ENCODE peak calls at places on chromosomes 13 and 19, in nine cellular contexts. Z is GM23338, K is PC-3, U is neural progenitor cell, Q is GM23248, N is SK-N-SH, E is HCT116, C is MM.1S, A is hepatocyte. D is an unnamed sample.

GRCh38 chr19:12943437-12944044 is 2.1 kb upstream of the RAD23A start:
- DNase-seq in Z (no peak), K (no peak), U (no peak), Q (no peak), N (no peak), E (no peak), C (no peak), A (no peak), D (no peak)

GRCh38 chr13:28560612-28561011 is 65.7 kb upstream of the FLT1 start:
- DNase-seq in Z (no peak), K (no peak), U (no peak), Q (no peak), N (no peak), E (no peak), C (no peak), A (no peak), D (no peak)

GRCh38 chr19:1417145-1417544 is 9.8 kb downstream of the DAZAP1 start:
- DNase-seq in Z (no peak), K (no peak), U (no peak), Q (no peak), N (no peak), E (no peak), C (no peak), A (no peak), D (no peak)

GRCh38 chr19:46746281-46746965 is at the start of gene STRN4:
- DNase-seq in Z (peak), K (peak), U (peak), Q (peak), N (peak), E (no peak), C (peak), A (peak), D (peak)

GRCh38 chr13:101417043-101417406 is 717 bp upstream of the NALCN start:
- DNase-seq in Z (no peak), K (peak), U (peak), Q (peak), N (peak), E (no peak), C (no peak), A (no peak), D (no peak)

GRCh38 chr13:19586904-19587634 is 25.7 kb upstream of the TPTE2 start:
- DNase-seq in Z (peak), K (peak), U (no peak), Q (peak), N (peak), E (no peak), C (peak), A (no peak), D (peak)

GRCh38 chr13:113941571-113942191 is 32.2 kb downstream of the C13orf46 start:
- DNase-seq in Z (no peak), K (no peak), U (no peak), Q (no peak), N (peak), E (no peak), C (no peak), A (no peak), D (no peak)

GRCh38 chr19:4870025-4870700 is 2.7 kb upstream of the PLIN3 start:
- DNase-seq in Z (peak), K (peak), U (no peak), Q (peak), N (no peak), E (peak), C (no peak), A (peak), D (no peak)

GRCh38 chr13:44237276-44237767 is 136.3 kb upstream of the SERP2 start:
- DNase-seq in Z (no peak), K (peak), U (no peak), Q (peak), N (peak), E (no peak), C (no peak), A (peak), D (no peak)

GRCh38 chr19:42172261-42172660 is 40.0 kb upstream of the POU2F2 start:
- DNase-seq in Z (no peak), K (peak), U (no peak), Q (no peak), N (no peak), E (no peak), C (no peak), A (peak), D (no peak)

GRCh38 chr13:40660692-40661091 is 5.7 kb downstream of the FOXO1 start:
- DNase-seq in Z (no peak), K (no peak), U (no peak), Q (no peak), N (no peak), E (no peak), C (no peak), A (no peak), D (no peak)

GRCh38 chr13:109412232-109412935 is 374.0 kb downstream of the IRS2 start:
- DNase-seq in Z (peak), K (peak), U (peak), Q (peak), N (peak), E (peak), C (no peak), A (peak), D (no peak)

GRCh38 chr19:35468637-35469036 is 20.6 kb downstream of the FFAR2 start:
- DNase-seq in Z (peak), K (peak), U (peak), Q (peak), N (peak), E (peak), C (peak), A (peak), D (peak)

GRCh38 chr13:67726979-67727378 is 496.8 kb upstream of the PCDH9 start:
- DNase-seq in Z (no peak), K (no peak), U (no peak), Q (no peak), N (no peak), E (no peak), C (no peak), A (peak), D (no peak)

GRCh38 chr13:93903909-93904308 is 575.6 kb downstream of the DCT start:
- DNase-seq in Z (no peak), K (no peak), U (no peak), Q (no peak), N (no peak), E (no peak), C (no peak), A (no peak), D (no peak)

GRCh38 chr13:45928843-45929242 is 77.3 kb upstream of the SIAH3 start:
- DNase-seq in Z (no peak), K (peak), U (no peak), Q (no peak), N (no peak), E (no peak), C (no peak), A (no peak), D (no peak)

GRCh38 chr13:44416297-44416696 is 42.7 kb downstream of the SERP2 start:
- DNase-seq in Z (no peak), K (no peak), U (no peak), Q (no peak), N (no peak), E (no peak), C (no peak), A (no peak), D (no peak)

GRCh38 chr13:49022472-49023144 is 46.9 kb downstream of the FNDC3A start:
- DNase-seq in Z (no peak), K (peak), U (no peak), Q (peak), N (no peak), E (no peak), C (no peak), A (no peak), D (no peak)

GRCh38 chr19:35641515-35642151 is at the start of gene ETV2:
- DNase-seq in Z (peak), K (no peak), U (peak), Q (peak), N (peak), E (no peak), C (no peak), A (no peak), D (peak)

GRCh38 chr13:79681069-79681468 is 200.1 kb downstream of the NDFIP2 start:
- DNase-seq in Z (peak), K (peak), U (no peak), Q (no peak), N (no peak), E (no peak), C (no peak), A (no peak), D (no peak)

GRCh38 chr19:12597594-12597993 is 13.0 kb downstream of the ZNF490 start:
- DNase-seq in Z (no peak), K (no peak), U (no peak), Q (no peak), N (no peak), E (no peak), C (no peak), A (no peak), D (no peak)

GRCh38 chr19:37719111-37719926 is at the start of gene ZNF607:
- DNase-seq in Z (peak), K (peak), U (peak), Q (peak), N (peak), E (peak), C (peak), A (peak), D (peak)
- TF ChIP-seq EZH2phosphoT487 in Z (no peak), K (no peak), U (no peak), Q (no peak), N (no peak), E (no peak), C (no peak), A (no peak), D (no peak)

DNA sequence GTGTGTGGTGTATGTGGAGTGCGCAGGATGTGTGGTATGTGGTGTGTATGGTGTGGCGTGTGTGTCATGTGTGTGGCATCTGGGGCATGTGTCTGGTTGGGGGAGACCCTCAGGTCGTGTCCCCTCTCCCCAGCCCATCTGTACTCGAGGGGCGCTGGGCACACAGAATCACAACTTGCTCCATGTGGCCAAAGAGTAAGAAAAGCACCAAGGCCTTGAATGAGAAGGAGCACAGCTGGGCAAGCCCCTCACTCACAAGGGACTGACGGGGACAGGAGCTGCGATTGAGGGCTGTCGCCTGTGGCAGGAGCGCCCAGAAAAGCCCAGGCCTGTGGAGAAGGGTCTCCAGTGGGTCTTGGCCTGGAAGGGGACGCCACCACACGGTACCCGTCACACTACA is 62.8 kb downstream of the PEPD start:
- DNase-seq in Z (no peak), K (no peak), U (no peak), Q (no peak), N (no peak), E (no peak), C (no peak), A (no peak), D (no peak)
- TF ChIP-seq EZH2phosphoT487 in Z (no peak), K (no peak), U (no peak), Q (no peak), N (no peak), E (no peak), C (no peak), A (no peak), D (no peak)

GRCh38 chr13:36920612-36921185 is 661 bp upstream of the SMAD9 start:
- DNase-seq in Z (peak), K (no peak), U (peak), Q (peak), N (no peak), E (no peak), C (no peak), A (no peak), D (peak)
- TF ChIP-seq EZH2phosphoT487 in Z (no peak), K (no peak), U (no peak), Q (no peak), N (no peak), E (no peak), C (no peak), A (no peak), D (no peak)

GRCh38 chr13:25455146-25455545 is 83.4 kb downstream of the ATP8A2 start:
- DNase-seq in Z (no peak), K (peak), U (no peak), Q (no peak), N (no peak), E (no peak), C (no peak), A (no peak), D (no peak)
- TF ChIP-seq EZH2phosphoT487 in Z (no peak), K (no peak), U (no peak), Q (no peak), N (no peak), E (no peak), C (no peak), A (no peak), D (no peak)

D was measured in OCI-LY7.